ENCODE peak calls at places on chromosome 1, in seven cellular contexts. A is AG09309, C is A549, S is fibroblast of lung, F is dorsolateral prefrontal cortex, V is stomach, I is pancreas. J is an unnamed sample.

GRCh38 chr1:26318338-26319064 is 743 bp downstream of the CD52 start:
- DNase-seq in A (no peak), C (no peak), S (no peak), F (peak), V (no peak), I (no peak), J (peak)

GRCh38 chr1:231720652-231721325 is 94.2 kb downstream of the DISC1 start:
- DNase-seq in A (no peak), C (no peak), S (no peak), F (no peak), V (no peak), I (no peak), J (no peak)

GRCh38 chr1:17892225-17892624 is 137.1 kb downstream of the ACTL8 start:
- DNase-seq in A (no peak), C (no peak), S (no peak), F (no peak), V (peak), I (peak), J (no peak)

GRCh38 chr1:43554444-43554992 is 23.8 kb downstream of the PTPRF start:
- DNase-seq in A (peak), C (peak), S (peak), F (no peak), V (no peak), I (no peak), J (peak)

GRCh38 chr1:35688161-35688560 is 30.5 kb downstream of the C1orf216 start:
- DNase-seq in A (no peak), C (no peak), S (no peak), F (no peak), V (no peak), I (no peak), J (no peak)

GRCh38 chr1:78687914-78688313 is 38.3 kb downstream of the IFI44 start:
- DNase-seq in A (no peak), C (no peak), S (peak), F (no peak), V (no peak), I (no peak), J (peak)

GRCh38 chr1:91804546-91805023 is 81.4 kb downstream of the TGFBR3 start:
- DNase-seq in A (no peak), C (no peak), S (peak), F (no peak), V (no peak), I (no peak), J (no peak)

GRCh38 chr1:13967707-13968106 is 267.7 kb downstream of the PRDM2 start:
- DNase-seq in A (no peak), C (no peak), S (no peak), F (no peak), V (no peak), I (no peak), J (no peak)

GRCh38 chr1:40078512-40079333 is 18.3 kb downstream of the PPT1 start:
- DNase-seq in A (no peak), C (peak), S (peak), F (peak), V (peak), I (no peak), J (peak)

GRCh38 chr1:175244206-175244605 is 51.6 kb upstream of the KIAA0040 start:
- DNase-seq in A (no peak), C (no peak), S (no peak), F (no peak), V (no peak), I (no peak), J (no peak)

GRCh38 chr1:20037877-20038276 is 32.1 kb upstream of the PLA2G5 start:
- DNase-seq in A (no peak), C (no peak), S (no peak), F (no peak), V (no peak), I (no peak), J (no peak)

GRCh38 chr1:30403061-30403645 is 320.2 kb downstream of the MATN1 start:
- DNase-seq in A (no peak), C (no peak), S (no peak), F (no peak), V (no peak), I (no peak), J (no peak)

GRCh38 chr1:59879556-59879955 is 47.0 kb downstream of the CYP2J2 start:
- DNase-seq in A (peak), C (peak), S (peak), F (peak), V (peak), I (peak), J (peak)

GRCh38 chr1:195697130-195697529 is 911.1 kb downstream of the KCNT2 start:
- DNase-seq in A (no peak), C (no peak), S (no peak), F (no peak), V (no peak), I (no peak), J (no peak)

GRCh38 chr1:228162286-228163003 is 3.2 kb upstream of the IBA57 start:
- DNase-seq in A (no peak), C (no peak), S (no peak), F (no peak), V (peak), I (peak), J (no peak)

GRCh38 chr1:17224434-17224833 is 19.5 kb downstream of the PADI1 start:
- DNase-seq in A (no peak), C (no peak), S (no peak), F (no peak), V (no peak), I (no peak), J (no peak)

GRCh38 chr1:17259233-17259873 is 10.5 kb downstream of the PADI3 start:
- DNase-seq in A (no peak), C (no peak), S (peak), F (no peak), V (no peak), I (no peak), J (no peak)

GRCh38 chr1:1040004-1040991 is 20.4 kb downstream of the AGRN start:
- DNase-seq in A (peak), C (no peak), S (peak), F (peak), V (peak), I (peak), J (peak)

GRCh38 chr1:163872067-163872466 is 550.3 kb downstream of the NUF2 start:
- DNase-seq in A (no peak), C (no peak), S (peak), F (no peak), V (no peak), I (no peak), J (no peak)

GRCh38 chr1:209072481-209072880 is 511.0 kb upstream of the CAMK1G start:
- DNase-seq in A (peak), C (no peak), S (no peak), F (no peak), V (no peak), I (no peak), J (no peak)

GRCh38 chr1:183124259-183124658 is 61.8 kb upstream of the LAMC2 start:
- DNase-seq in A (no peak), C (no peak), S (no peak), F (no peak), V (no peak), I (no peak), J (no peak)

GRCh38 chr1:226603030-226603960 is 54.7 kb downstream of the STUM start:
- DNase-seq in A (peak), C (no peak), S (peak), F (peak), V (peak), I (no peak), J (peak)

GRCh38 chr1:231216515-231216914 is 24.5 kb upstream of the GNPAT start:
- DNase-seq in A (no peak), C (no peak), S (no peak), F (no peak), V (peak), I (no peak), J (no peak)

GRCh38 chr1:1335792-1336248 is 4.7 kb downstream of the TAS1R3 start:
- DNase-seq in A (no peak), C (no peak), S (no peak), F (no peak), V (no peak), I (no peak), J (no peak)

GRCh38 chr1:87346130-87346804 is 17.6 kb downstream of the LMO4 start:
- DNase-seq in A (no peak), C (no peak), S (no peak), F (no peak), V (no peak), I (no peak), J (no peak)

GRCh38 chr1:35935436-35935835 is 4.5 kb downstream of the AGO3 start:
- DNase-seq in A (no peak), C (no peak), S (peak), F (no peak), V (no peak), I (no peak), J (peak)

GRCh38 chr1:109814993-109815786 is 51.5 kb upstream of the EPS8L3 start:
- DNase-seq in A (no peak), C (no peak), S (no peak), F (no peak), V (no peak), I (no peak), J (no peak)

GRCh38 chr1:183807549-183808168 is 2.7 kb downstream of the RGL1 start:
- DNase-seq in A (no peak), C (no peak), S (peak), F (peak), V (no peak), I (no peak), J (peak)

GRCh38 chr1:107794571-107794970 is 170.4 kb downstream of the VAV3 start:
- DNase-seq in A (no peak), C (no peak), S (no peak), F (no peak), V (no peak), I (no peak), J (no peak)

GRCh38 chr1:168637350-168637991 is 61.1 kb downstream of the XCL1 start:
- DNase-seq in A (peak), C (no peak), S (peak), F (no peak), V (no peak), I (no peak), J (no peak)

GRCh38 chr1:47527653-47528272 is 89.9 kb downstream of the FOXD2 start:
- DNase-seq in A (no peak), C (no peak), S (no peak), F (no peak), V (peak), I (peak), J (no peak)

GRCh38 chr1:97553975-97554374 is 366.9 kb downstream of the DPYD start:
- DNase-seq in A (no peak), C (no peak), S (no peak), F (no peak), V (no peak), I (no peak), J (no peak)

GRCh38 chr1:59520759-59521442 is 224.0 kb downstream of the FGGY start:
- DNase-seq in A (peak), C (no peak), S (peak), F (no peak), V (no peak), I (no peak), J (peak)

GRCh38 chr1:208089971-208090755 is 154.0 kb downstream of the PLXNA2 start:
- DNase-seq in A (no peak), C (no peak), S (peak), F (no peak), V (no peak), I (no peak), J (peak)

GRCh38 chr1:79380078-79380477 is 373.5 kb upstream of the ADGRL4 start:
- DNase-seq in A (no peak), C (no peak), S (no peak), F (no peak), V (no peak), I (no peak), J (no peak)

GRCh38 chr1:151508721-151509292 is 2.4 kb upstream of the CGN start:
- DNase-seq in A (no peak), C (no peak), S (no peak), F (no peak), V (peak), I (no peak), J (no peak)

GRCh38 chr1:151509350-151510019 is 1.7 kb upstream of the CGN start:
- DNase-seq in A (no peak), C (no peak), S (no peak), F (no peak), V (no peak), I (no peak), J (no peak)

GRCh38 chr1:151510957-151511635 is at the start of gene CGN:
- DNase-seq in A (no peak), C (peak), S (peak), F (peak), V (peak), I (peak), J (peak)

GRCh38 chr1:151510614-151510956 is 602 bp upstream of the CGN start:
- DNase-seq in A (no peak), C (no peak), S (no peak), F (no peak), V (no peak), I (no peak), J (no peak)

DNA sequence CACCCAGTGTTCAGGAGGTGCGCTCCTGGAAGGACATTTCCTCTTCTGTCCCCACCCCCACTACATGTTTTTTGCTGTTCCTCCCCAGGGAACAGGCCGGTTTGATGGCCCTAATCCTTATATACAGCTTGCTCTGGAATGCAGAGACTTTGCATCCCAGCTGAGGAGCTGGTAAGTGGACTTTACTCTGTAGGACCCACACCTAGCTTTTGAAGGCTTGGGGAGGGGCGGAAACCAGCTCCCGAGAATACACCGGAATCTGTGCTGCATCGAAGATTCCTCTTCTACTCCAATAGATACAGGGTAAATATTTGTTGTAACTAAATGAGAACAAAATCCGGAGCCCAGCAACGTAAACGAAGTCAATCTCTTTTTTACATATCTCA is 1.2 kb upstream of the CGN start:
- DNase-seq in A (no peak), C (no peak), S (no peak), F (no peak), V (no peak), I (no peak), J (no peak)
- TF ChIP-seq CTCF in A (no peak), C (no peak), S (no peak), F (no peak), V (no peak), I (no peak), J (no peak)

GRCh38 chr1:153561401-153561985 is 4.2 kb downstream of the S100A2 start:
- DNase-seq in A (no peak), C (no peak), S (no peak), F (no peak), V (no peak), I (no peak), J (no peak)

GRCh38 chr1:153560771-153561170 is 4.9 kb downstream of the S100A2 start:
- DNase-seq in A (no peak), C (no peak), S (no peak), F (no peak), V (no peak), I (no peak), J (no peak)

GRCh38 chr1:153565529-153566374 is at the start of gene S100A2:
- DNase-seq in A (peak), C (peak), S (peak), F (no peak), V (peak), I (no peak), J (peak)

GRCh38 chr1:153563991-153564390 is 1.7 kb downstream of the S100A2 start:
- DNase-seq in A (no peak), C (no peak), S (no peak), F (no peak), V (no peak), I (no peak), J (no peak)

DNA sequence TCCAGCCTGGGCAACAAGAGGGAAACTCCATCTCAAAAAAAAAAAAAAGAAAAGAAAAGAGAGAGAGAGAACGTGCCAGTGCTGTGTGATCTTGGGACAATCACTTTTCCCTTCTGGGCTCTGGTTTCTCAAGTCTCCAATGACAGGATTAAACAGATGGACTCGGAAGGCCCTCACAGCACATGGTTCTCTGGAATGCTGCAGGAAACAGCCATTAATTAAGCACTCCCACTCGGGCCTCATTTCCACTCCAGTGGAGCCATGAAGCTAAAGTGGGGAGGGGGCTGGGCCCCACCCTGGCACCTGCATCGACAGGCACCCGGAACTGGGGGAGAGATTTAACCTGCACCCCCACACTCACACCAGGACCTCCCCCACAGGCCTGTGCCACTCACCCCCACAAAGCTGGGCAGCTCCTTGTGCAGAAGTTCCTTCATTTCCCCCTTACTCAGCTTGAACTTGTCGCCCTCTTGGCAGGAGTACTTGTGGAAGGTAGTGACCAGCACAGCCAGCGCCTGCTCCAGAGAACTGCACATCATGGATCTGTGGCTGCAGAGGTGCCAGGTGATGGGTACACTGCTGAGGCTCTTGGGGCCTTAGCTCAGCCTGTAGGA is 2.2 kb downstream of the S100A2 start:
- DNase-seq in A (no peak), C (no peak), S (no peak), F (no peak), V (no peak), I (no peak), J (no peak)
- H3K4me3 ChIP-seq in A (no peak), C (no peak), S (no peak), F (no peak), V (no peak), I (no peak), J (no peak)

GRCh38 chr1:6178751-6179563 is 1.2 kb downstream of the CHD5 start:
- DNase-seq in A (no peak), C (no peak), S (no peak), F (no peak), V (no peak), I (no peak), J (no peak)

GRCh38 chr1:6179564-6180175 is 451 bp downstream of the CHD5 start:
- DNase-seq in A (no peak), C (no peak), S (no peak), F (no peak), V (no peak), I (no peak), J (no peak)

GRCh38 chr1:6180215-6180577 is at the start of gene CHD5:
- DNase-seq in A (no peak), C (no peak), S (no peak), F (peak), V (no peak), I (no peak), J (peak)

GRCh38 chr1:6181347-6181770 is 1.2 kb upstream of the CHD5 start:
- DNase-seq in A (no peak), C (no peak), S (no peak), F (no peak), V (no peak), I (no peak), J (no peak)

DNA sequence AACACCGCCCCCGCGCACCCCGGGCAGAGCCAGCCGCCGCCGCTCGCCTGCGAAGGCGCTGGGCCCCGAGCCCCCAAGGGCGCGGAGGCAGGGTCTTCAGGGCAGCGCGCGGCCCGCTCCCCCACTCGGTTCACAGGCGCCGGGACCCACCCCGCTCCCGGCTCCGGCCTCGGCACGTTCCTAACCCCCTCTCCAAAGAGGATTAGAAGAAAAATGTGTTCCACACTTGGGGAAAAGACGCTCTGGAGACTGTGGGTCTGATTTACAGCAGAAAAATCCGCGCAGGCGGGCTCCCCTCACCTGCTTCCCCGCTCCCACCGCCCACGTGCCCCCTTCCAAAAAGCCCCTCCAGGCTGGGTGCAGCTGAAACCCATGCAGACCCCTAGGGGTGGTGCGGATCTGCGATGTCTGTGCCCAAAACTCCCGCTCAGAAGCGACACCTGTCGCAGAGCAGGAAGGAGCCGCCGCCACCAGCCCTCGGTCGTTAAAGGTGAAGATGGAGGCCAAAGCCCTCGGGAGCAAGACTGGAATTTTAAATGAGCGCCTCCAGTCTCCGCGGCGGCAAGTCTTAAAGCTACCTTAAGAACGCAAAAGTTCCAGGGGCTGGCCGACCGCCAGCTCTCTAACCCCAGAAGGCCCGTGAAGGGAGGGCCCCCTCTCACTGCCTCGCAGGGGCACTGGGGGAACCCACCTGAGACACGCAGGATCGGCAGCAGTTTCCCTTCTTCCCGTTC is 624 bp upstream of the CHD5 start:
- DNase-seq in A (no peak), C (no peak), S (no peak), F (no peak), V (no peak), I (no peak), J (no peak)
- TF ChIP-seq CTCF in A (no peak), C (no peak), S (no peak), F (no peak), V (no peak), I (no peak), J (no peak)

GRCh38 chr1:31957701-31958674 is 19.8 kb upstream of the PTP4A2 start:
- DNase-seq in A (no peak), C (no peak), S (no peak), F (no peak), V (no peak), I (no peak), J (no peak)

GRCh38 chr1:31959521-31959920 is 21.4 kb upstream of the PTP4A2 start:
- DNase-seq in A (no peak), C (no peak), S (no peak), F (no peak), V (no peak), I (no peak), J (no peak)

GRCh38 chr1:31955917-31956736 is 18.0 kb upstream of the PTP4A2 start:
- DNase-seq in A (peak), C (peak), S (peak), F (peak), V (peak), I (peak), J (peak)

GRCh38 chr1:31959941-31960340 is 21.8 kb upstream of the PTP4A2 start:
- DNase-seq in A (no peak), C (no peak), S (no peak), F (no peak), V (no peak), I (no peak), J (no peak)

GRCh38 chr1:31961536-31961935 is 23.4 kb upstream of the PTP4A2 start:
- DNase-seq in A (no peak), C (no peak), S (no peak), F (no peak), V (no peak), I (no peak), J (no peak)
- H3K4me3 ChIP-seq in A (no peak), C (no peak), S (no peak), F (no peak), V (no peak), I (no peak), J (no peak)

GRCh38 chr1:7813677-7814373 is 29.7 kb downstream of the PER3 start:
- DNase-seq in A (no peak), C (no peak), S (no peak), F (no peak), V (no peak), I (no peak), J (no peak)

GRCh38 chr1:7805460-7805859 is 21.4 kb downstream of the PER3 start:
- DNase-seq in A (no peak), C (no peak), S (no peak), F (no peak), V (no peak), I (no peak), J (no peak)

GRCh38 chr1:7809742-7810141 is 25.7 kb downstream of the PER3 start:
- DNase-seq in A (no peak), C (no peak), S (no peak), F (no peak), V (no peak), I (no peak), J (no peak)

GRCh38 chr1:7810395-7810794 is 26.3 kb downstream of the PER3 start:
- DNase-seq in A (peak), C (no peak), S (peak), F (no peak), V (no peak), I (no peak), J (peak)

GRCh38 chr1:7808253-7808844 is 24.3 kb downstream of the PER3 start:
- DNase-seq in A (peak), C (no peak), S (peak), F (no peak), V (no peak), I (no peak), J (no peak)
- TF ChIP-seq CTCF in A (peak), C (peak), S (peak), F (peak), V (peak), I (peak), J (peak)

J was measured in foreskin fibroblast.